ENCODE peak calls at places on chromosomes 5 and 9, in five cellular contexts. I is A549, E is coronary artery, P is retinal pigment epithelial cell, V is GM12878. R is an unnamed sample.

GRCh38 chr5:36152324-36153298 is 700 bp downstream of the SKP2 start:
- DNase-seq in E (no peak), V (no peak), I (peak), P (no peak), R (no peak)

GRCh38 chr5:139650689-139651501 is 2.7 kb downstream of the CXXC5 start:
- DNase-seq in P (no peak), E (no peak), I (no peak), V (no peak), R (no peak)

GRCh38 chr5:37631939-37632338 is 207.9 kb downstream of the GDNF start:
- DNase-seq in P (no peak), E (no peak), V (no peak), I (no peak), R (no peak)

GRCh38 chr9:10130061-10130675 is 482.6 kb downstream of the PTPRD start:
- DNase-seq in P (no peak), V (no peak), E (no peak), I (no peak), R (no peak)

GRCh38 chr9:91817493-91818225 is 132.4 kb downstream of the ROR2 start:
- DNase-seq in I (no peak), E (no peak), P (peak), V (no peak), R (no peak)

GRCh38 chr5:149002053-149002452 is 60.8 kb downstream of the SH3TC2 start:
- DNase-seq in P (peak), I (peak), E (no peak), V (no peak), R (no peak)

GRCh38 chr9:122393284-122393983 is 22.6 kb downstream of the PTGS1 start:
- DNase-seq in P (no peak), V (no peak), E (no peak), I (no peak), R (no peak)

GRCh38 chr5:129065721-129066120 is 28.8 kb upstream of the ISOC1 start:
- DNase-seq in V (no peak), E (no peak), P (no peak), I (no peak), R (no peak)

GRCh38 chr5:170752257-170753215 is 31.0 kb upstream of the GABRP start:
- DNase-seq in E (no peak), P (no peak), I (no peak), V (no peak), R (no peak)

GRCh38 chr9:71628247-71628646 is 140.1 kb downstream of the CEMIP2 start:
- DNase-seq in V (no peak), E (no peak), I (no peak), P (no peak), R (no peak)

GRCh38 chr9:70315389-70315788 is 56.6 kb downstream of the SMC5 start:
- DNase-seq in I (no peak), V (no peak), P (no peak), E (no peak), R (no peak)

GRCh38 chr5:151671979-151672378 is 14.7 kb downstream of the SPARC start:
- DNase-seq in E (no peak), P (no peak), V (no peak), I (no peak), R (peak)

GRCh38 chr9:74414325-74414724 is 82.8 kb upstream of the RORB start:
- DNase-seq in P (no peak), I (no peak), V (no peak), E (no peak), R (no peak)

GRCh38 chr9:111501648-111502047 is 17.5 kb upstream of the ECPAS start:
- DNase-seq in V (no peak), E (no peak), I (no peak), P (no peak), R (no peak)

GRCh38 chr9:68637020-68637419 is 68.0 kb upstream of the PIP5K1B start:
- DNase-seq in E (no peak), I (no peak), V (no peak), P (no peak), R (no peak)

GRCh38 chr5:33726422-33727165 is 165.2 kb downstream of the ADAMTS12 start:
- DNase-seq in I (no peak), P (no peak), V (no peak), E (no peak), R (no peak)

GRCh38 chr5:62137628-62138027 is 168.4 kb upstream of the KIF2A start:
- DNase-seq in I (no peak), E (no peak), V (no peak), P (no peak), R (no peak)

GRCh38 chr5:108728566-108729305 is 19.0 kb upstream of the FER start:
- DNase-seq in V (no peak), P (no peak), I (no peak), E (no peak), R (no peak)

GRCh38 chr5:95731571-95732554 is 727 bp downstream of the RHOBTB3 start:
- DNase-seq in I (peak), E (peak), V (no peak), P (no peak), R (no peak)

GRCh38 chr5:35082530-35082929 is 34.8 kb upstream of the AGXT2 start:
- DNase-seq in I (no peak), V (no peak), E (no peak), P (no peak), R (no peak)
- H3K4me3 ChIP-seq in I (no peak), V (no peak), E (no peak), P (no peak), R (no peak)

DNA sequence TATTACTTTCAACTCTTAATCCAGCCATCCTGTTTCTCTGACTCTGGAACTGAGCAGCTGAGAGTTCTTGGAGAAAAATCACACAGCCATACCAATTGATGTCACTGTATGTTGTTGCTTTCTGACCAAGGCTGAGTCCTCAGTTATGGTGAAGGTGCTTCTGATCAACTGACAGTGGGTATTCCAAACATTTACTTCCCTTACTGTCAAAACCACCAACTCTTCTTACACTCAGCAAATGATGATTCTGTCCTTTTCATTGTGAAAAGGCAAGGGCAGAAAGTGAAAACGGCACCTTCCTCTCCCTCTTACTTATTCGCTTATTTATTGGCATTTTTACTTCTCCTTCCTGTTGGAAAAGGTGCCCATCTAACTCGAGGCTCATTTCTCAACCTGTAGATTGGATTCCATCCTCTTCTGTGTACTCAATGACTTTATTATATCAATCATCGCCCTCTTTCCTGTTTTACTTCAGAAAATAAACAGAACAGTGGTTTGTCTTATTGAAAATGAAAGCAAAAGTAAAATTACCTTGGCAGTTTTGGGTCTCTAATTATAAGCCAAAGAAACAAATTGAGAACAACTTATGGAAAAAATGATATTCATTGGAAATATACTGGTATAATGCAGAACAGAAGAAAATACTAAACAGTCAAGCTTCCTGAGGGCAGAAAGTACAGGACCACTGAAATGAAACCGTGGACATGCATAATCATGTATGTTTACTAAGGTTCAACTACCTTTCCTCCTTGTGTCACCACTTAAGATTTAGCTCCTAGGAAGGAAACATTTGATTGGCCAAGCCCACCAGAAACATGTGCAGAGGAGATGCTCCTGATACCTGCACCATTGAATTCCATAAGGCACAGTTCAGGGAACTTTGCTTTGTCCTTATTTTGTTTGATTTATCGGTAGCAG is 104.5 kb upstream of the CHD1 start:
- DNase-seq in E (no peak), P (no peak), I (no peak), V (no peak), R (no peak)
- H3K4me3 ChIP-seq in E (peak), P (no peak), I (peak), V (peak), R (peak)

DNA sequence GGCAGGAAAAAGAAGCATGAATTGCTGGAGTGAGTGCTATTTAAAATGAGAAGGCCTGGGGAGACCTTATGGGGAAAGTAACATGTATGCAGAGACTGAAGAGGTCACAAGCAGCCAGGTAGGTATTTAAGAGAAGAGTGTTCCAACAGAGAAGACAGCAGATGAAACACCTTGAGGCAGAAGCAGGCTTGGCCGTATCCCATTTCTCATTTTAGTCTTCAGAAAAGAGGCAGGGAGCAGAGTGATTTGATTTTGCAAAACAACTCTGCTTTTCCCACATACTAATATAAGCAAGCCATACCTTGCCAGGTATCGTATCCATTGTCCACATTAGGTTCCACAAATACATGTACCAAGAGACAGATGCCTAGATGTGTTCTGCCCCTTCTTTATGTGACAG is 244.3 kb downstream of the ASTN2 start:
- DNase-seq in P (no peak), E (no peak), I (no peak), V (no peak), R (no peak)
- H3K4me3 ChIP-seq in P (no peak), E (no peak), I (no peak), V (no peak), R (no peak)

DNA sequence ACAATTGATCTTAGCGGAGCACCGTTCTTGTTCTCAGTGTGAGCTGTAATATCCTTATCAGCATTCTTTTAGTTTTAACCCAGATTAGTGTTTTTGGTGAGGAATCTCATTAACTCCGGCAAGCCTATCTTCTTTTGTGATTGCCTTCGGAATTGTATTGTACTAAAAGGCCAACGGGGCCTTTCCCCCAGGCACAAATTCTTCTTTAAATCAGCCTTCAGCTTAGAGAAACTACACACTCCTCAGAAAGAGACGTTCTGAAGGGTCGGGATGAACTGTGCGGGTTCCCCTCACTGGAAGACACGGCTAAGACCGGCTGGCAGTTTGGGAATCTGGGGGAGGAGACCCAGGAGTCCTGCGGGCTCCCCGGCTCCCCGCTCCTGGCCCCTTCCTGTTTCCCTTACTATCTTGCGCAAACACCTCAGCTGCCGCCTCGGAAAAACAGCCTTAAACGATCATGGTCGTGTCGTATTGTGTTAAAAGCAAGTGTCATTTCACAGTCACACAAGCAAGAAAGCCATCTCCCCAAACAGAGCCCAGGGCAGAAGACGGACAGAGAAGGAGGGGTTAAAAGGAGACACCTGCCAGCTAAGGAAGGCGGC is 353.1 kb upstream of the IRX2 start:
- DNase-seq in P (no peak), I (no peak), V (no peak), E (no peak), R (no peak)
- H3K4me3 ChIP-seq in P (no peak), I (no peak), V (no peak), E (no peak), R (no peak)

GRCh38 chr9:101408374-101409078 is 9.9 kb downstream of the ZNF189 start:
- DNase-seq in I (no peak), P (no peak), V (no peak), E (no peak), R (no peak)
- H3K4me3 ChIP-seq in I (no peak), P (no peak), V (no peak), E (peak), R (no peak)

GRCh38 chr5:159430361-159431018 is 100.2 kb upstream of the IL12B start:
- DNase-seq in E (no peak), I (no peak), V (no peak), P (no peak), R (no peak)
- H3K4me3 ChIP-seq in E (no peak), I (no peak), V (no peak), P (no peak), R (no peak)

GRCh38 chr5:142913728-142914338 is 143.7 kb downstream of the ARHGAP26 start:
- DNase-seq in E (no peak), P (peak), V (no peak), I (no peak), R (no peak)
- H3K4me3 ChIP-seq in E (no peak), P (no peak), V (no peak), I (no peak), R (no peak)

R was measured in ascending aorta.